ENCODE peak calls at places on chromosomes 12 and 14, in eight cellular contexts. One of them, this sample, is unnamed.

GRCh38 chr12:974281-974862 is 16.7 kb upstream of the ERC1 start:
- DNase-seq in fibroblast of lung: no peak
- DNase-seq in NCI-H1694 treated with DMSO at 0.1 percent for 48 hours: no peak
- DNase-seq in T follicular helper cell: no peak
- DNase-seq in NCI-H2081: no peak
- DNase-seq in EL: no peak
- DNase-seq in heart left ventricle: no peak
- DNase-seq in HTR-8/SVneo: no peak
- DNase-seq in this sample: no peak

GRCh38 chr12:108616941-108617858 is 16.5 kb downstream of the SELPLG start:
- DNase-seq in NCI-H1694 treated with DMSO at 0.1 percent for 48 hours: no peak
- DNase-seq in fibroblast of lung: no peak
- DNase-seq in T follicular helper cell: peak
- DNase-seq in NCI-H2081: no peak
- DNase-seq in heart left ventricle: peak
- DNase-seq in HTR-8/SVneo: no peak
- DNase-seq in EL: peak
- DNase-seq in this sample: no peak

GRCh38 chr12:86600664-86601231 is 344.6 kb upstream of the MGAT4C start:
- DNase-seq in heart left ventricle: no peak
- DNase-seq in NCI-H2081: no peak
- DNase-seq in EL: no peak
- DNase-seq in HTR-8/SVneo: no peak
- DNase-seq in T follicular helper cell: no peak
- DNase-seq in NCI-H1694 treated with DMSO at 0.1 percent for 48 hours: no peak
- DNase-seq in fibroblast of lung: no peak
- DNase-seq in this sample: no peak

GRCh38 chr12:5965950-5966383 is 20.9 kb upstream of the ANO2 start:
- DNase-seq in fibroblast of lung: peak
- DNase-seq in EL: peak
- DNase-seq in T follicular helper cell: peak
- DNase-seq in HTR-8/SVneo: peak
- DNase-seq in NCI-H1694 treated with DMSO at 0.1 percent for 48 hours: peak
- DNase-seq in NCI-H2081: peak
- DNase-seq in heart left ventricle: no peak
- DNase-seq in this sample: peak

GRCh38 chr14:24911324-24912095 is 138.4 kb downstream of the STXBP6 start:
- DNase-seq in HTR-8/SVneo: peak
- DNase-seq in T follicular helper cell: no peak
- DNase-seq in heart left ventricle: no peak
- DNase-seq in fibroblast of lung: peak
- DNase-seq in NCI-H2081: no peak
- DNase-seq in NCI-H1694 treated with DMSO at 0.1 percent for 48 hours: no peak
- DNase-seq in EL: peak
- DNase-seq in this sample: peak

GRCh38 chr12:69495071-69495470 is 24.9 kb downstream of the FRS2 start:
- DNase-seq in heart left ventricle: no peak
- DNase-seq in NCI-H1694 treated with DMSO at 0.1 percent for 48 hours: no peak
- DNase-seq in NCI-H2081: no peak
- DNase-seq in fibroblast of lung: peak
- DNase-seq in T follicular helper cell: no peak
- DNase-seq in HTR-8/SVneo: no peak
- DNase-seq in EL: no peak
- DNase-seq in this sample: no peak

GRCh38 chr12:110354172-110354780 is 49.2 kb downstream of the ANAPC7 start:
- DNase-seq in HTR-8/SVneo: no peak
- DNase-seq in NCI-H1694 treated with DMSO at 0.1 percent for 48 hours: peak
- DNase-seq in NCI-H2081: no peak
- DNase-seq in EL: no peak
- DNase-seq in fibroblast of lung: no peak
- DNase-seq in heart left ventricle: no peak
- DNase-seq in T follicular helper cell: no peak
- DNase-seq in this sample: no peak

GRCh38 chr12:88559772-88560171 is 20.5 kb downstream of the KITLG start:
- DNase-seq in fibroblast of lung: no peak
- DNase-seq in EL: no peak
- DNase-seq in heart left ventricle: no peak
- DNase-seq in NCI-H2081: no peak
- DNase-seq in HTR-8/SVneo: no peak
- DNase-seq in NCI-H1694 treated with DMSO at 0.1 percent for 48 hours: no peak
- DNase-seq in T follicular helper cell: no peak
- DNase-seq in this sample: no peak

GRCh38 chr14:76977793-76978730 is 50.4 kb downstream of the IRF2BPL start:
- DNase-seq in fibroblast of lung: peak
- DNase-seq in T follicular helper cell: peak
- DNase-seq in EL: peak
- DNase-seq in NCI-H1694 treated with DMSO at 0.1 percent for 48 hours: peak
- DNase-seq in heart left ventricle: peak
- DNase-seq in NCI-H2081: no peak
- DNase-seq in HTR-8/SVneo: no peak
- DNase-seq in this sample: peak

GRCh38 chr12:12333407-12333831 is 16.6 kb downstream of the MANSC1 start:
- DNase-seq in EL: no peak
- DNase-seq in heart left ventricle: no peak
- DNase-seq in fibroblast of lung: peak
- DNase-seq in T follicular helper cell: no peak
- DNase-seq in NCI-H1694 treated with DMSO at 0.1 percent for 48 hours: no peak
- DNase-seq in NCI-H2081: peak
- DNase-seq in HTR-8/SVneo: no peak
- DNase-seq in this sample: no peak

GRCh38 chr14:64970041-64970440 is 2.1 kb downstream of the RAB15 start:
- DNase-seq in NCI-H2081: no peak
- DNase-seq in heart left ventricle: no peak
- DNase-seq in HTR-8/SVneo: no peak
- DNase-seq in EL: no peak
- DNase-seq in fibroblast of lung: no peak
- DNase-seq in T follicular helper cell: no peak
- DNase-seq in NCI-H1694 treated with DMSO at 0.1 percent for 48 hours: no peak
- DNase-seq in this sample: no peak

GRCh38 chr14:34356267-34356660 is 105.8 kb downstream of the SPTSSA start:
- DNase-seq in HTR-8/SVneo: no peak
- DNase-seq in NCI-H1694 treated with DMSO at 0.1 percent for 48 hours: peak
- DNase-seq in heart left ventricle: no peak
- DNase-seq in EL: peak
- DNase-seq in NCI-H2081: peak
- DNase-seq in fibroblast of lung: peak
- DNase-seq in T follicular helper cell: no peak
- DNase-seq in this sample: peak

GRCh38 chr14:36346052-36346451 is 25.6 kb upstream of the MBIP start:
- DNase-seq in NCI-H1694 treated with DMSO at 0.1 percent for 48 hours: no peak
- DNase-seq in T follicular helper cell: no peak
- DNase-seq in NCI-H2081: peak
- DNase-seq in HTR-8/SVneo: no peak
- DNase-seq in fibroblast of lung: no peak
- DNase-seq in EL: no peak
- DNase-seq in heart left ventricle: no peak
- DNase-seq in this sample: no peak

This sample was measured in adipocyte.